ENCODE peak calls at places on chromosomes 6 and 20, in ten cellular contexts. R, T, C, B, Y, G, V, L, H and N are unnamed samples.

GRCh38 chr6:100257661-100258395 is 206.9 kb downstream of the SIM1 start:
- DNase-seq in R (peak), Y (peak), B (no peak), C (peak), L (no peak), T (no peak), G (peak), H (no peak), V (peak), N (no peak)

GRCh38 chr6:13485923-13486557 is 1.4 kb downstream of the GFOD1 start:
- DNase-seq in C (peak), V (peak), G (peak), H (no peak), B (no peak), R (peak), T (peak), L (peak), Y (peak), N (peak)

GRCh38 chr20:59598625-59599310 is 5.6 kb upstream of the PHACTR3 start:
- DNase-seq in L (peak), V (peak), B (no peak), G (peak), Y (peak), R (peak), C (peak), T (peak), H (no peak), N (peak)

GRCh38 chr6:1949533-1949932 is 295.9 kb downstream of the GMDS start:
- DNase-seq in L (no peak), G (no peak), T (no peak), V (no peak), R (no peak), C (no peak), B (no peak), Y (no peak), H (no peak), N (no peak)

GRCh38 chr6:15340105-15340601 is 94.3 kb downstream of the JARID2 start:
- DNase-seq in C (no peak), L (no peak), T (no peak), R (no peak), V (no peak), H (no peak), Y (no peak), G (no peak), B (no peak), N (no peak)

GRCh38 chr20:45347936-45348809 is at the start of gene SDC4:
- DNase-seq in B (peak), T (no peak), H (peak), G (no peak), R (no peak), V (peak), Y (peak), L (peak), C (peak), N (peak)

GRCh38 chr6:158642097-158642601 is 2.4 kb downstream of the DYNLT1 start:
- DNase-seq in C (peak), G (no peak), T (no peak), R (no peak), H (no peak), Y (no peak), V (no peak), L (no peak), B (peak), N (no peak)

GRCh38 chr20:8155229-8155628 is 23.2 kb downstream of the PLCB1 start:
- DNase-seq in T (no peak), H (no peak), G (no peak), V (peak), R (no peak), Y (no peak), C (no peak), L (no peak), B (no peak), N (no peak)